ENCODE peak calls at places on chromosomes 11 and 22, in five cellular contexts. J is A549, D is HL-60, B is SK-N-SH, L is HCT116. M is an unnamed sample.

GRCh38 chr11:92859290-92859689 is 110.2 kb upstream of the MTNR1B start:
- DNase-seq in J (no peak), D (no peak), B (no peak), L (no peak), M (no peak)

GRCh38 chr11:113796663-113797259 is 17.2 kb downstream of the CLDN25 start:
- DNase-seq in J (peak), D (peak), B (peak), L (peak), M (no peak)

GRCh38 chr11:95660038-95660437 is 129.5 kb downstream of the FAM76B start:
- DNase-seq in J (no peak), D (no peak), B (no peak), L (no peak), M (no peak)

GRCh38 chr22:49616356-49617231 is 211.1 kb downstream of the BRD1 start:
- DNase-seq in J (no peak), D (no peak), B (no peak), L (no peak), M (no peak)

GRCh38 chr11:70191495-70192140 is 11.5 kb upstream of the FADD start:
- DNase-seq in J (peak), D (no peak), B (peak), L (peak), M (no peak)

GRCh38 chr11:93740802-93741093 is 547 bp downstream of the TAF1D start:
- DNase-seq in J (peak), D (no peak), B (peak), L (no peak), M (no peak)

GRCh38 chr11:118321386-118322082 is 17.0 kb downstream of the CD3E start:
- DNase-seq in J (no peak), D (peak), B (no peak), L (no peak), M (no peak)

GRCh38 chr11:109697140-109697843 is 275.3 kb downstream of the C11orf87 start:
- DNase-seq in J (peak), D (no peak), B (peak), L (peak), M (peak)

GRCh38 chr11:44244649-44245308 is 65.2 kb downstream of the ALX4 start:
- DNase-seq in J (no peak), D (no peak), B (no peak), L (no peak), M (no peak)

GRCh38 chr11:31807791-31808074 is 3.4 kb downstream of the PAX6 start:
- DNase-seq in J (no peak), D (no peak), B (no peak), L (no peak), M (no peak)

GRCh38 chr11:116736763-116737162 is 36.0 kb downstream of the BUD13 start:
- DNase-seq in J (peak), D (no peak), B (no peak), L (peak), M (no peak)

GRCh38 chr11:22828373-22828772 is 1.2 kb downstream of the SVIP start:
- DNase-seq in J (no peak), D (no peak), B (peak), L (no peak), M (no peak)

GRCh38 chr11:131762346-131763110 is 392.1 kb downstream of the NTM start:
- DNase-seq in J (no peak), D (no peak), B (no peak), L (no peak), M (no peak)

GRCh38 chr22:35963237-35963810 is 65.3 kb downstream of the RBFOX2 start:
- DNase-seq in J (no peak), D (no peak), B (no peak), L (no peak), M (no peak)

GRCh38 chr11:134372961-134373360 is 39.1 kb downstream of the B3GAT1 start:
- DNase-seq in J (no peak), D (no peak), B (no peak), L (no peak), M (no peak)

GRCh38 chr22:24894220-24894975 is 52.1 kb downstream of the LHFPL7 start:
- DNase-seq in J (peak), D (peak), B (peak), L (peak), M (peak)

GRCh38 chr22:19103881-19104821 is 18.1 kb downstream of the DGCR2 start:
- DNase-seq in J (no peak), D (no peak), B (no peak), L (no peak), M (no peak)

GRCh38 chr11:70158201-70158600 is 44.9 kb upstream of the FADD start:
- DNase-seq in J (peak), D (no peak), B (peak), L (peak), M (no peak)

GRCh38 chr11:17010851-17011420 is 3.3 kb downstream of the PLEKHA7 start:
- DNase-seq in J (no peak), D (no peak), B (no peak), L (no peak), M (no peak)

GRCh38 chr11:67179892-67180490 is 60.9 kb downstream of the KDM2A start:
- DNase-seq in J (no peak), D (no peak), B (peak), L (no peak), M (no peak)

GRCh38 chr11:115385211-115385610 is 119.0 kb downstream of the CADM1 start:
- DNase-seq in J (no peak), D (no peak), B (no peak), L (no peak), M (no peak)

GRCh38 chr22:49028111-49028510 is 799.6 kb downstream of the BRD1 start:
- DNase-seq in J (no peak), D (no peak), B (no peak), L (no peak), M (no peak)

GRCh38 chr22:23402275-23403151 is 177.6 kb downstream of the IGLL1 start:
- DNase-seq in J (peak), D (peak), B (peak), L (peak), M (no peak)

GRCh38 chr11:120455487-120455886 is 56.1 kb upstream of the GRIK4 start:
- DNase-seq in J (no peak), D (no peak), B (no peak), L (no peak), M (no peak)

GRCh38 chr11:126766425-126766824 is 234.1 kb downstream of the KIRREL3 start:
- DNase-seq in J (no peak), D (no peak), B (no peak), L (no peak), M (no peak)
- TF ChIP-seq REST in J (no peak), D (no peak), B (no peak), L (no peak), M (no peak)

DNA sequence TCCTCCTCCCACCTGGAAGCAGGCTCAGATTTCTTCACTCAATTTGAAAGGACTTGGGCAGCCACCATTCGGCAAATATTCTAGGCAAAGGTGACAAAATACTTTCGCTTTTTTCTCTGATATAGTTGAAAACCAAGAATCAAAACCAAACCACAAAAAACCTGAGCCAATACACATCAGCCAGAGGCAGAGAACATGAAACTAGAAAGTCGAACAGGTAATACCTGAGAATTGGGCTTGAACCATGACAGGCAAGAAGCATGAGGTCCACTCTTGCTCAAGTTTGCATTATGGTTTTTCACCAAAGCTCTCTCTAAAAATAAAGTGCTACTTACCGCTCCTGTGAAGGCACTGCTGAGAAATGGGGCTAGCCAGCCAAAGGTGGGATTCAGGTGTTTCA is 26.2 kb upstream of the LDLRAD3 start:
- DNase-seq in J (no peak), D (no peak), B (no peak), L (no peak), M (no peak)
- TF ChIP-seq REST in J (no peak), D (no peak), B (no peak), L (no peak), M (no peak)

DNA sequence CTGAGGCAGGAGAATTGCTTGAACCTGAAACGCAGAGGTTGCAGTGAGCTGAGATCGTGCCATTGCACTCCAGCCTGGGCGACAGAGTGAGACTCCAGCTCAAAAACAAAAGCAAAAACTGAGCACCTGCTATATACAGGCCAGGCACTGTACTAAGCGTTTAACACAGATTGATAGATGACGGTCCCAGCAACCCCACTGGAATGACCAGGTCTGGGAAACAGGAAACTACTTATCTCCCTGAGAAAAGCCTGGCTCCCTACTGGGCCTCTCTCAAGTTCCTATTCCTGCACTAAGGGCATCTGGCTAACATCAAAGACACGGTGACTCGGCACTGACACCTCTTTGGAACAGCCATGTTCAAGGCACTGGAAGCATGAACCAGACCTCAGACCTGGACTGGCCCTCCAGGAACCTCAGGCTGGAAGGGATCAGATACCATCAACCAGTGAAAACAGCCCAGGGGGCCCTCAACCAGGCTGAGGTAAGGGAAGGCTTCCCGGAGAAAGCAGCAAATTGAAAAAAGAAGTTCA is 16.6 kb downstream of the ARAP1 start:
- DNase-seq in J (no peak), D (no peak), B (peak), L (peak), M (no peak)
- TF ChIP-seq REST in J (no peak), D (no peak), B (no peak), L (no peak), M (no peak)

GRCh38 chr11:12019867-12020416 is 11.5 kb upstream of the DKK3 start:
- DNase-seq in J (no peak), D (no peak), B (no peak), L (no peak), M (no peak)

GRCh38 chr11:12017865-12018453 is 9.5 kb upstream of the DKK3 start:
- DNase-seq in J (no peak), D (no peak), B (no peak), L (no peak), M (no peak)

GRCh38 chr11:12020546-12020945 is 12.1 kb upstream of the DKK3 start:
- DNase-seq in J (no peak), D (no peak), B (no peak), L (no peak), M (no peak)

GRCh38 chr11:12017243-12017678 is 8.8 kb upstream of the DKK3 start:
- DNase-seq in J (no peak), D (no peak), B (no peak), L (no peak), M (no peak)

GRCh38 chr11:12019337-12019736 is 10.9 kb upstream of the DKK3 start:
- DNase-seq in J (no peak), D (no peak), B (no peak), L (no peak), M (no peak)
- TF ChIP-seq REST in J (no peak), D (no peak), B (no peak), L (no peak), M (no peak)

DNA sequence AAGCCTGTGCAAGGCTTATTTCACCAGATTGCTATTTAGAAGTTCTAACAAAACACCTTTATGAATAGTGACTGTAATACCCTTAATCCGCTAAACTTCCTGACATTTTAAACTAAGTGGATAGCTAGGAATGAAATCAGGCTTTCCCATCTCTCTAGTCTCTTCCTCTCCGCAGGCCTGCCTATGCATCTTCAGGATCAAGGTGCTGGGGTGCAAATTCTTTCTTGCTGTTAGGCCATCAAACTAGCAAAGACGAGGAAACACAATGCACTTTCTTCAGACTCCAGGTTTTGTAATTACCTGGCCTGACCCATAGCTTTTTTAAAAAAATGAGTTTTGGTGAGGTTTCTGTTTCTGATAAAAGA is 149.4 kb downstream of the DBX1 start:
- DNase-seq in J (no peak), D (no peak), B (no peak), L (no peak), M (no peak)
- TF ChIP-seq REST in J (no peak), D (no peak), B (no peak), L (no peak), M (no peak)

GRCh38 chr22:40377931-40378330 is 7.5 kb downstream of the SGSM3 start:
- DNase-seq in J (no peak), D (no peak), B (no peak), L (no peak), M (no peak)
- TF ChIP-seq REST in J (no peak), D (no peak), B (no peak), L (no peak), M (no peak)

GRCh38 chr11:14768789-14769188 is 123.2 kb downstream of the CYP2R1 start:
- DNase-seq in J (no peak), D (no peak), B (no peak), L (no peak), M (no peak)

GRCh38 chr11:14764213-14764898 is 120.8 kb downstream of the PDE3B start:
- DNase-seq in J (no peak), D (no peak), B (no peak), L (no peak), M (no peak)

DNA sequence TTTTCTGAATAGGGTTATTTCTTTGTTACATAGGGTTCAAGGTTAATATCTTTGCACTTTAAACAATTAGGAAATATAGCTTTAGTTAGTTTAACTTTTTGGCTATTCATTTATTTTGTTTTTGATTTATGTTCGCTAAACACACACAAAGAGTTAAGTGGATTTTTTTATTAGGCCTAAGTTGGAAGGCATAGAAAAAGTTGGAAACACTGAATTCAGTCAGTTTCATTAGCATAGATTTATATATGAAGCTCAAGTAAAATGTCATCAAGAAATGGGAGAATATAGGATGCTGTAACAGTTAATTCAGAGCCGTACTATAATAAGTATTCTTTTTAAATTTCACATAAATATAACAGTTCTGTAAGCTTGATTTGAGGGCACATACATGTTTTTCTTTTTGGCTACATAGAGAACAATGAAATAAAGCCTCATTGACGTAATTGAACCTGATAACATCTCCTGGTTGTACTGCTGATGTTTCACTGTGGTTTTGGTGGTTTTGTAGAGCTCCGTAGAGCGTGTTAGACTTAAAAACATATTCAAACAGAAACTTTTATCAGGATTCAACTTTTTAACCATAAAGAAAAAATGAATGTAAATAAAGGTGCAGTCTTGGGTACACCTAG is 121.4 kb downstream of the PDE3B start:
- DNase-seq in J (no peak), D (no peak), B (peak), L (no peak), M (no peak)
- TF ChIP-seq REST in J (no peak), D (no peak), B (no peak), L (no peak), M (no peak)

M was measured in Panc1.